ENCODE peak calls at places on chromosomes 13 and 19, in ten cellular contexts. One of them, this sample, is unnamed.

GRCh38 chr13:109235901-109236300 is 550.5 kb downstream of the IRS2 start:
- DNase-seq in HCT116: no peak
- DNase-seq in D721Med: no peak
- DNase-seq in PC-9: no peak
- DNase-seq in endothelial cell: no peak
- DNase-seq in left ventricle myocardium inferior: no peak
- DNase-seq in uterus: no peak
- DNase-seq in spleen: no peak
- DNase-seq in astrocyte: no peak
- DNase-seq in testis: no peak
- DNase-seq in this sample: no peak

GRCh38 chr13:28349371-28349770 is 145.6 kb downstream of the FLT1 start:
- DNase-seq in HCT116: no peak
- DNase-seq in D721Med: no peak
- DNase-seq in PC-9: no peak
- DNase-seq in endothelial cell: no peak
- DNase-seq in left ventricle myocardium inferior: no peak
- DNase-seq in uterus: no peak
- DNase-seq in spleen: no peak
- DNase-seq in astrocyte: no peak
- DNase-seq in testis: no peak
- DNase-seq in this sample: no peak

GRCh38 chr19:48969276-48970138 is 4.4 kb downstream of the FTL start:
- DNase-seq in HCT116: no peak
- DNase-seq in D721Med: no peak
- DNase-seq in PC-9: peak
- DNase-seq in endothelial cell: no peak
- DNase-seq in left ventricle myocardium inferior: no peak
- DNase-seq in uterus: no peak
- DNase-seq in spleen: peak
- DNase-seq in astrocyte: no peak
- DNase-seq in testis: peak
- DNase-seq in this sample: no peak

GRCh38 chr13:23185542-23185941 is 4.8 kb downstream of the SGCG start:
- DNase-seq in HCT116: no peak
- DNase-seq in D721Med: no peak
- DNase-seq in PC-9: no peak
- DNase-seq in endothelial cell: no peak
- DNase-seq in left ventricle myocardium inferior: no peak
- DNase-seq in uterus: no peak
- DNase-seq in spleen: no peak
- DNase-seq in astrocyte: no peak
- DNase-seq in testis: no peak
- DNase-seq in this sample: no peak

GRCh38 chr13:27578121-27579030 is 42.0 kb downstream of the LNX2 start:
- DNase-seq in HCT116: no peak
- DNase-seq in D721Med: no peak
- DNase-seq in PC-9: no peak
- DNase-seq in endothelial cell: no peak
- DNase-seq in left ventricle myocardium inferior: no peak
- DNase-seq in uterus: no peak
- DNase-seq in spleen: no peak
- DNase-seq in astrocyte: peak
- DNase-seq in testis: no peak
- DNase-seq in this sample: no peak

GRCh38 chr13:48564046-48564445 is 31.2 kb upstream of the RCBTB2 start:
- DNase-seq in HCT116: no peak
- DNase-seq in D721Med: no peak
- DNase-seq in PC-9: no peak
- DNase-seq in endothelial cell: no peak
- DNase-seq in left ventricle myocardium inferior: no peak
- DNase-seq in uterus: no peak
- DNase-seq in spleen: no peak
- DNase-seq in astrocyte: no peak
- DNase-seq in testis: no peak
- DNase-seq in this sample: no peak

GRCh38 chr13:105998233-105998550 is 537.3 kb downstream of the EFNB2 start:
- DNase-seq in HCT116: no peak
- DNase-seq in D721Med: no peak
- DNase-seq in PC-9: no peak
- DNase-seq in endothelial cell: no peak
- DNase-seq in left ventricle myocardium inferior: no peak
- DNase-seq in uterus: no peak
- DNase-seq in spleen: no peak
- DNase-seq in astrocyte: no peak
- DNase-seq in testis: no peak
- DNase-seq in this sample: no peak

GRCh38 chr13:72953391-72953960 is 105.3 kb upstream of the KLF5 start:
- DNase-seq in HCT116: no peak
- DNase-seq in D721Med: no peak
- DNase-seq in PC-9: no peak
- DNase-seq in endothelial cell: no peak
- DNase-seq in left ventricle myocardium inferior: no peak
- DNase-seq in uterus: no peak
- DNase-seq in spleen: no peak
- DNase-seq in astrocyte: no peak
- DNase-seq in testis: no peak
- DNase-seq in this sample: no peak

GRCh38 chr13:74204606-74205312 is 70.6 kb upstream of the KLF12 start:
- DNase-seq in HCT116: no peak
- DNase-seq in D721Med: no peak
- DNase-seq in PC-9: no peak
- DNase-seq in endothelial cell: no peak
- DNase-seq in left ventricle myocardium inferior: no peak
- DNase-seq in uterus: no peak
- DNase-seq in spleen: no peak
- DNase-seq in astrocyte: peak
- DNase-seq in testis: no peak
- DNase-seq in this sample: no peak

GRCh38 chr13:88005188-88005587 is 334.0 kb downstream of the SLITRK5 start:
- DNase-seq in HCT116: no peak
- DNase-seq in D721Med: no peak
- DNase-seq in PC-9: no peak
- DNase-seq in endothelial cell: no peak
- DNase-seq in left ventricle myocardium inferior: no peak
- DNase-seq in uterus: no peak
- DNase-seq in spleen: no peak
- DNase-seq in astrocyte: no peak
- DNase-seq in testis: no peak
- DNase-seq in this sample: no peak
- TF ChIP-seq CTCF in HCT116: no peak
- TF ChIP-seq CTCF in D721Med: peak
- TF ChIP-seq CTCF in PC-9: no peak
- TF ChIP-seq CTCF in endothelial cell: no peak
- TF ChIP-seq CTCF in left ventricle myocardium inferior: no peak
- TF ChIP-seq CTCF in uterus: no peak
- TF ChIP-seq CTCF in spleen: no peak
- TF ChIP-seq CTCF in astrocyte: no peak
- TF ChIP-seq CTCF in testis: peak
- TF ChIP-seq CTCF in this sample: no peak

DNA sequence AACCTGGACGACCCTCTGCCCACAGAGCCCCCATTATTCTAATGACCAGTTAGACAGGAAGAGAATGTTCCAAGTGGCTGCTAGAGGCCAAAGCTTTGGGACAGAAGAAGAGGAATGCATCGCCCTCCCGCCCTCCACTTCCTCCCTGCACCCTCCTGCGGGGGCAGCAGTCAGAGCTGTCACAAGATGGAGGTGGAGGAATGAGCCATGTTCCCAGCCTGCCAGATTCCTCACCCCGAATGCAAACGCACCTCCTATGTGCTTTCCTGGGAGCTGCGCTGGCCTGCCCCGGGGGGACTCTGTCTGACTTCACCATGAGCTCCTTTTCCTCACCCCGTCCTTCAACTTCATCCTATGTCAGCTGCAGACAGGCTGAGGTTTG is 1.7 kb downstream of the YJEFN3 start:
- DNase-seq in HCT116: no peak
- DNase-seq in D721Med: no peak
- DNase-seq in PC-9: no peak
- DNase-seq in endothelial cell: no peak
- DNase-seq in left ventricle myocardium inferior: no peak
- DNase-seq in uterus: no peak
- DNase-seq in spleen: no peak
- DNase-seq in astrocyte: no peak
- DNase-seq in testis: no peak
- DNase-seq in this sample: no peak
- TF ChIP-seq CTCF in HCT116: no peak
- TF ChIP-seq CTCF in D721Med: no peak
- TF ChIP-seq CTCF in PC-9: no peak
- TF ChIP-seq CTCF in endothelial cell: no peak
- TF ChIP-seq CTCF in left ventricle myocardium inferior: no peak
- TF ChIP-seq CTCF in uterus: no peak
- TF ChIP-seq CTCF in spleen: no peak
- TF ChIP-seq CTCF in astrocyte: no peak
- TF ChIP-seq CTCF in testis: no peak
- TF ChIP-seq CTCF in this sample: no peak

DNA sequence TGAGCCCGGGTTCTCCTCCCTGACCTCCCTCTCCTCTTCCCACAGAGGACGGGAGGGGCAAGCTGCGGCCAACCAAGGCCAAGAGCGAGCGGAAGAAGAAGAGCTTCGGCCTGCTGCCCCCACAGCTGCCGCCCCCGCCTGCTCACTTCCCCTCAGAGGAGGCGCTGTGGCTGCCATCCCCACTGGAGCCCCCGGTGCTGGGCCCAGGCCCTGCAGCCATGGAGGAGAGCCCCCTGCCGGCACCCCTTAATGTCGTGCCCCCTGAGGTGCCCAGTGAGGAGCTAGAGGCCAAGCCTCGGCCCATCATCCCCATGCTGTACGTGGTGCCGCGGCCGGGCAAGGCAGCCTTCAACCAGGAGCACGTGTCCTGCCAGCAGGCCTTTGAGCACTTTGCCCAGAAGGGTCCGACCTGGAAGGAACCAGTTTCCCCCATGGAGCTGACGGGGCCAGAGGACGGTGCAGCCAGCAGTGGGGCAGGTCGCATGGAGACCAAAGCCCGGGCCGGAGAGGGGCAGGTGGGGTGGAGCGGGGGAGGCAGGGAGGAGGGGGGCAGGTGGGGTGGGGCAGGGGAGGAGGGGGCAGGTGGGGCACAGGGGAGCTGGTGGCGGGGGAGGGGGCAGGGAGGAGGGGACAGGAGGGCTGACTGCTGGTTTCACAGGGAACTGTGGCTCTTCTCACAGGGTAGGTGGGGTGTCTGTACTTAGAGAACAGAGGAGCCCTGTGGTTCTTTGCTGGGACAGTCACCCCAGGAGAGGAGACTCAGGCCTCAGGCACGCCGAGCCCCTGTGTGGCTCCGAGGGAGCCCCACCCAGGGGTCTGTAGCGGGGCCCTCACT is 162.3 kb downstream of the KDM4B start:
- DNase-seq in HCT116: no peak
- DNase-seq in D721Med: no peak
- DNase-seq in PC-9: no peak
- DNase-seq in endothelial cell: no peak
- DNase-seq in left ventricle myocardium inferior: no peak
- DNase-seq in uterus: no peak
- DNase-seq in spleen: peak
- DNase-seq in astrocyte: no peak
- DNase-seq in testis: peak
- DNase-seq in this sample: no peak
- TF ChIP-seq CTCF in HCT116: no peak
- TF ChIP-seq CTCF in D721Med: no peak
- TF ChIP-seq CTCF in PC-9: no peak
- TF ChIP-seq CTCF in endothelial cell: no peak
- TF ChIP-seq CTCF in left ventricle myocardium inferior: no peak
- TF ChIP-seq CTCF in uterus: no peak
- TF ChIP-seq CTCF in spleen: no peak
- TF ChIP-seq CTCF in astrocyte: no peak
- TF ChIP-seq CTCF in testis: no peak
- TF ChIP-seq CTCF in this sample: no peak

GRCh38 chr19:39497850-39498261 is 891 bp upstream of the DLL3 start:
- DNase-seq in HCT116: no peak
- DNase-seq in D721Med: no peak
- DNase-seq in PC-9: no peak
- DNase-seq in endothelial cell: peak
- DNase-seq in left ventricle myocardium inferior: no peak
- DNase-seq in uterus: no peak
- DNase-seq in spleen: no peak
- DNase-seq in astrocyte: peak
- DNase-seq in testis: peak
- DNase-seq in this sample: peak
- TF ChIP-seq CTCF in HCT116: no peak
- TF ChIP-seq CTCF in D721Med: peak
- TF ChIP-seq CTCF in PC-9: no peak
- TF ChIP-seq CTCF in endothelial cell: no peak
- TF ChIP-seq CTCF in left ventricle myocardium inferior: peak
- TF ChIP-seq CTCF in uterus: peak
- TF ChIP-seq CTCF in spleen: peak
- TF ChIP-seq CTCF in astrocyte: peak
- TF ChIP-seq CTCF in testis: peak
- TF ChIP-seq CTCF in this sample: peak

DNA sequence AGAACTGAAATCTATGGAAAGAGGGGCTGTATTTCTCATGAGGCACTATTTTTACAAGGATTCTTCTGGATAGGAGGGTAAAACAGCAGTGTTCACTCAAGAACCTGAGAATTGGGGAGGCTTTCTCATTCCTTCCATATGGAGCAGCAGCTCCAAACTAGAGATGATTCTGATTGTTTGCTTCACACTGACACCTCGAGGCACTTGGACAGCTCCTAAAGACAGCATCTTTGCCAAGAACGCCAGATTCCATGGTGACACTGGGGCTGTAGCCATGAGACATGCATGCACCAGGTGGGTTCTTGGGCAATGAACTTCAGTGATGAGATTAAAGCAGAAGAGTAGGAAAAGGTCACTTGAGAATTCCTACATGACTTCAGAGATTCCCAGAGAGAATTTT is 361.5 kb upstream of the HTR2A start:
- DNase-seq in HCT116: no peak
- DNase-seq in D721Med: no peak
- DNase-seq in PC-9: no peak
- DNase-seq in endothelial cell: no peak
- DNase-seq in left ventricle myocardium inferior: no peak
- DNase-seq in uterus: no peak
- DNase-seq in spleen: no peak
- DNase-seq in astrocyte: no peak
- DNase-seq in testis: no peak
- DNase-seq in this sample: no peak
- TF ChIP-seq CTCF in HCT116: no peak
- TF ChIP-seq CTCF in D721Med: no peak
- TF ChIP-seq CTCF in PC-9: no peak
- TF ChIP-seq CTCF in endothelial cell: no peak
- TF ChIP-seq CTCF in left ventricle myocardium inferior: no peak
- TF ChIP-seq CTCF in uterus: no peak
- TF ChIP-seq CTCF in spleen: no peak
- TF ChIP-seq CTCF in astrocyte: no peak
- TF ChIP-seq CTCF in testis: no peak
- TF ChIP-seq CTCF in this sample: no peak

GRCh38 chr13:40682449-40683240 is 16.2 kb upstream of the FOXO1 start:
- DNase-seq in HCT116: no peak
- DNase-seq in D721Med: no peak
- DNase-seq in PC-9: no peak
- DNase-seq in endothelial cell: no peak
- DNase-seq in left ventricle myocardium inferior: no peak
- DNase-seq in uterus: no peak
- DNase-seq in spleen: no peak
- DNase-seq in astrocyte: peak
- DNase-seq in testis: no peak
- DNase-seq in this sample: no peak
- TF ChIP-seq CTCF in HCT116: peak
- TF ChIP-seq CTCF in D721Med: peak
- TF ChIP-seq CTCF in PC-9: peak
- TF ChIP-seq CTCF in endothelial cell: peak
- TF ChIP-seq CTCF in left ventricle myocardium inferior: peak
- TF ChIP-seq CTCF in uterus: peak
- TF ChIP-seq CTCF in spleen: peak
- TF ChIP-seq CTCF in astrocyte: peak
- TF ChIP-seq CTCF in testis: peak
- TF ChIP-seq CTCF in this sample: peak